ENCODE peak calls at places on chromosomes 2 and 18, in four cellular contexts. O is Peyer's patch, X is Calu3, I is ascending aorta. Z is an unnamed sample.

GRCh38 chr2:207248702-207249355 is 83.1 kb upstream of the KLF7 start:
- DNase-seq in X (no peak), I (no peak), O (no peak), Z (no peak)

GRCh38 chr2:28166956-28167355 is 225.7 kb upstream of the FOSL2 start:
- DNase-seq in I (no peak), O (no peak), X (no peak), Z (no peak)

GRCh38 chr2:102040229-102040628 is 48.5 kb downstream of the IL1R2 start:
- DNase-seq in X (no peak), O (no peak), I (no peak), Z (no peak)

GRCh38 chr2:62705859-62706720 is 577 bp downstream of the EHBP1 start:
- DNase-seq in O (peak; percentile 80), I (peak; percentile 86), X (peak; percentile 76), Z (no peak)

GRCh38 chr2:74893332-74893731 is 59.4 kb downstream of the HK2 start:
- DNase-seq in O (no peak), X (no peak), I (peak; percentile 78), Z (no peak)

GRCh38 chr18:23158884-23159820 is 23.9 kb downstream of the CABLES1 start:
- DNase-seq in O (no peak), I (no peak), X (no peak), Z (no peak)

GRCh38 chr2:128562471-128563347 is 244.0 kb upstream of the HS6ST1 start:
- DNase-seq in I (peak; percentile 60), O (no peak), X (no peak), Z (no peak)

GRCh38 chr2:198073253-198073652 is 268.9 kb downstream of the PLCL1 start:
- DNase-seq in I (no peak), X (no peak), O (no peak), Z (no peak)

GRCh38 chr18:13871701-13872100 is 43.6 kb downstream of the MC2R start:
- DNase-seq in I (no peak), X (no peak), O (no peak), Z (no peak)

GRCh38 chr2:101745711-101746694 is 48.5 kb downstream of the MAP4K4 start:
- DNase-seq in O (no peak), X (no peak), I (no peak), Z (no peak)

GRCh38 chr2:165872101-165872791 is 78.2 kb upstream of the GALNT3 start:
- DNase-seq in I (no peak), O (no peak), X (no peak), Z (no peak)

GRCh38 chr18:21053127-21053526 is 58.5 kb downstream of the ROCK1 start:
- DNase-seq in I (no peak), O (no peak), X (no peak), Z (no peak)

GRCh38 chr2:227257820-227258219 is 67.2 kb upstream of the MFF start:
- DNase-seq in I (no peak), O (no peak), X (no peak), Z (no peak)

GRCh38 chr2:106053581-106053980 is 140.5 kb downstream of the UXS1 start:
- DNase-seq in O (no peak), I (no peak), X (no peak), Z (no peak)

GRCh38 chr18:36688020-36688965 is 140.5 kb downstream of the TPGS2 start:
- DNase-seq in O (no peak), X (peak; percentile 83), I (peak; percentile 74), Z (no peak)

GRCh38 chr2:238240761-238241711 is 1.2 kb upstream of the HES6 start:
- DNase-seq in O (peak; percentile 80), X (peak; percentile 73), I (no peak), Z (no peak)

GRCh38 chr2:37837576-37838335 is 87.3 kb upstream of the RMDN2 start:
- DNase-seq in X (no peak), O (no peak), I (no peak), Z (no peak)

GRCh38 chr2:120566331-120567035 is 169.2 kb upstream of the GLI2 start:
- DNase-seq in X (no peak), O (peak; percentile 38), I (peak; percentile 93), Z (no peak)

GRCh38 chr2:188293601-188294482 is 2.2 kb downstream of the GULP1 start:
- DNase-seq in X (peak; percentile 72), I (peak; percentile 81), O (peak; percentile 75), Z (no peak)

GRCh38 chr2:146321175-146321574 is 1523.7 kb upstream of the ACVR2A start:
- DNase-seq in X (no peak), I (no peak), O (no peak), Z (no peak)

GRCh38 chr2:234025475-234025874 is 25.0 kb upstream of the SPP2 start:
- DNase-seq in I (no peak), O (no peak), X (no peak), Z (peak; percentile 7)

GRCh38 chr2:197310940-197311485 is 433 bp upstream of the ANKRD44 start:
- DNase-seq in I (no peak), X (no peak), O (no peak), Z (no peak)

GRCh38 chr2:160300203-160300602 is 100.1 kb upstream of the ITGB6 start:
- DNase-seq in O (no peak), X (no peak), I (no peak), Z (no peak)

GRCh38 chr2:109549016-109549595 is 64.7 kb downstream of the SEPTIN10 start:
- DNase-seq in O (no peak), X (no peak), I (no peak), Z (no peak)

GRCh38 chr2:8149011-8149410 is 532.8 kb upstream of the ID2 start:
- DNase-seq in I (no peak), X (no peak), O (no peak), Z (no peak)

GRCh38 chr2:31413876-31414550 is 529 bp downstream of the XDH start:
- DNase-seq in X (no peak), I (no peak), O (no peak), Z (no peak)
- TF ChIP-seq CTCF in X (peak; percentile 51), I (no peak), O (peak; percentile 63), Z (no peak)

DNA sequence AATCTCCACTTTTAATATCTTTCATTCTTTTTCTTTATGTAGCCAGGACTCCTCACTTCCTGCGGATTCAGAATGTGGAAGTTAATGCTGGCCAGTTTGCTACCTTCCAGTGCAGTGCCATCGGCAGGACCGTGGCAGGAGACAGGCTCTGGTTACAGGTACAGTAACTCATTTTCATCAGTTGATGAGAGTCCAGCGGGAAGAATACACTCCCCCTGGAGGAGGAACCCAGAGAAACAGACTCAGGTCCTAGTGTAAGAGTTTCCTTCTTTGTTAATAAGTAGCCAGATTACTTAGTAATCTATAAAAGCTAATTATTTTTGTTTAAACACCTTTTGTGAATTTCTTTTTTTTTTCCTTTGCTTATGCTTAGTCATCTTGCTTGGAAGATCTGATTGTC is 359.4 kb downstream of the PTPRM start:
- DNase-seq in I (no peak), X (peak; percentile 78), O (no peak), Z (no peak)
- TF ChIP-seq CTCF in I (no peak), X (peak; percentile 71), O (peak; percentile 56), Z (no peak)

DNA sequence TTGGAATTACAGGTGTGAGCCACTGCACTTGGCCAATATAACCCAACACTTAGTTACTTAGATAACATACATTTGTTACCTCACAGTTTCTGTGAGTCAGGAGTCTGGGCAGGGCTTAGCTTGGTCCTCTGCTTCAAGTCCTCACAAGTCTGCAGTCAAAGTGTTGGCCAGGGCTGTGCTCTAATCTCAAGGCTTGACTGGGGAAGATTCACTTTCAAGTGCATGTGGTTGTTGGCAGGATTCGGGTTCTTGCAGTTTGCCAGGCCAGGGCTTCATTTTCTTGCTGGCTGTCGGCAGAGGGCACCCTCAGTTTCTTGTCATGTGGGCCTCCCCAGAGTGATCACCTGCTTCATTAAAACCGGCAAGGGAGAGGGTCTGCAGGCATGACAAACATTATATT is 103.7 kb downstream of the SLC4A3 start:
- DNase-seq in O (no peak), I (no peak), X (peak; percentile 5), Z (no peak)
- TF ChIP-seq CTCF in O (no peak), I (no peak), X (no peak), Z (no peak)

GRCh38 chr2:192749606-192750200 is 555.0 kb upstream of the TMEFF2 start:
- DNase-seq in X (no peak), O (no peak), I (no peak), Z (no peak)
- TF ChIP-seq CTCF in X (peak; percentile 30), O (no peak), I (no peak), Z (no peak)

GRCh38 chr2:12326449-12327190 is 390.1 kb upstream of the TRIB2 start:
- DNase-seq in O (no peak), X (no peak), I (no peak), Z (no peak)
- TF ChIP-seq CTCF in O (no peak), X (no peak), I (no peak), Z (no peak)

GRCh38 chr18:657311-657997 is at the start of gene TYMS:
- DNase-seq in O (peak; percentile 82), X (peak; percentile 81), I (no peak), Z (no peak)
- TF ChIP-seq CTCF in O (peak; percentile 32), X (no peak), I (no peak), Z (peak; percentile 7)

GRCh38 chr2:81901017-81901416 is 1596.5 kb upstream of the LRRTM1 start:
- DNase-seq in I (no peak), X (no peak), O (no peak), Z (no peak)
- TF ChIP-seq CTCF in I (no peak), X (no peak), O (peak; percentile 43), Z (no peak)